ENCODE peak calls at places on chromosomes 6 and 20, in ten cellular contexts. U, A, R, Y, B, V, S, H, X and C are unnamed samples.

GRCh38 chr6:143074101-143074500 is 13.4 kb downstream of the AIG1 start:
- DNase-seq in S (no peak), U (no peak), R (no peak), B (no peak), H (no peak), X (no peak), A (no peak), Y (no peak), V (no peak), C (no peak)

GRCh38 chr6:87628881-87629280 is 38.9 kb downstream of the ORC3 start:
- DNase-seq in V (no peak), A (no peak), B (no peak), S (no peak), H (no peak), U (no peak), Y (no peak), X (no peak), R (no peak), C (no peak)

GRCh38 chr20:57996465-57996864 is 232.0 kb downstream of the ANKRD60 start:
- DNase-seq in B (no peak), V (no peak), R (no peak), X (no peak), Y (no peak), H (no peak), A (no peak), U (no peak), S (no peak), C (no peak)

GRCh38 chr6:3707751-3708412 is 43.6 kb downstream of the PXDC1 start:
- DNase-seq in R (no peak), Y (no peak), A (no peak), X (no peak), V (no peak), H (no peak), U (no peak), S (no peak), B (no peak), C (no peak)

GRCh38 chr6:38612386-38612965 is 27.3 kb downstream of the BTBD9 start:
- DNase-seq in B (no peak), R (no peak), U (no peak), H (no peak), Y (no peak), X (no peak), V (no peak), A (no peak), S (no peak), C (no peak)

GRCh38 chr6:20642441-20642840 is 108.2 kb downstream of the CDKAL1 start:
- DNase-seq in S (no peak), Y (no peak), V (no peak), U (no peak), B (no peak), R (no peak), A (no peak), H (no peak), X (no peak), C (no peak)

GRCh38 chr6:52545050-52545843 is 31.6 kb downstream of the TRAM2 start:
- DNase-seq in S (no peak), Y (no peak), H (no peak), V (no peak), U (no peak), B (no peak), R (no peak), X (no peak), A (no peak), C (no peak)

GRCh38 chr6:1481326-1481725 is 92.0 kb downstream of the FOXF2 start:
- DNase-seq in B (no peak), R (no peak), Y (no peak), S (no peak), U (no peak), H (no peak), X (no peak), A (no peak), V (peak), C (no peak)

GRCh38 chr6:124372076-124372475 is 568.4 kb downstream of the NKAIN2 start:
- DNase-seq in U (no peak), X (no peak), V (no peak), B (no peak), A (no peak), Y (no peak), H (no peak), R (no peak), S (no peak), C (no peak)

GRCh38 chr6:166751051-166751595 is 124.1 kb upstream of the RPS6KA2 start:
- DNase-seq in X (no peak), V (no peak), S (no peak), R (peak), Y (no peak), A (peak), U (no peak), B (no peak), H (no peak), C (no peak)

GRCh38 chr20:33681728-33682353 is 4.3 kb downstream of the E2F1 start:
- DNase-seq in S (no peak), R (no peak), Y (no peak), U (no peak), B (no peak), X (no peak), V (no peak), H (no peak), A (peak), C (no peak)

GRCh38 chr6:114342826-114343781 is at the start of gene HS3ST5:
- DNase-seq in B (no peak), A (peak), H (no peak), S (no peak), X (peak), V (peak), U (no peak), Y (no peak), R (no peak), C (no peak)

GRCh38 chr6:166757226-166758135 is 130.4 kb upstream of the RPS6KA2 start:
- DNase-seq in R (peak), S (no peak), X (no peak), A (no peak), B (no peak), U (no peak), V (peak), Y (no peak), H (no peak), C (no peak)

GRCh38 chr6:27188206-27188884 is 59.2 kb upstream of the PRSS16 start:
- DNase-seq in A (no peak), V (peak), B (peak), H (peak), Y (no peak), R (peak), S (peak), X (peak), U (no peak), C (peak)

GRCh38 chr6:30981942-30982772 is 1.4 kb upstream of the MUC21 start:
- DNase-seq in A (no peak), R (no peak), V (no peak), U (no peak), S (no peak), X (no peak), Y (no peak), H (no peak), B (peak), C (no peak)

GRCh38 chr6:55678330-55679224 is 99.6 kb upstream of the HMGCLL1 start:
- DNase-seq in Y (no peak), H (no peak), V (no peak), B (no peak), S (no peak), A (no peak), R (no peak), X (no peak), U (no peak), C (no peak)

GRCh38 chr6:37454420-37455125 is 21.6 kb downstream of the CMTR1 start:
- DNase-seq in U (no peak), R (no peak), V (no peak), A (no peak), X (no peak), Y (no peak), H (no peak), S (no peak), B (no peak), C (no peak)

GRCh38 chr6:108029226-108029921 is 45.2 kb downstream of the OSTM1 start:
- DNase-seq in B (no peak), H (no peak), U (no peak), A (no peak), Y (no peak), X (peak), R (no peak), V (no peak), S (no peak), C (no peak)

GRCh38 chr6:39791850-39792500 is at the start of gene DAAM2:
- DNase-seq in U (no peak), Y (no peak), B (peak), R (no peak), H (no peak), S (no peak), A (peak), X (peak), V (no peak), C (no peak)

GRCh38 chr6:34969662-34970265 is 80.7 kb downstream of the ANKS1A start:
- DNase-seq in U (no peak), R (no peak), V (peak), S (no peak), B (no peak), X (no peak), H (no peak), Y (no peak), A (no peak), C (no peak)

GRCh38 chr6:38796006-38796405 is 80.9 kb downstream of the DNAH8 start:
- DNase-seq in X (no peak), H (no peak), B (no peak), Y (no peak), A (no peak), R (no peak), S (no peak), V (no peak), U (no peak), C (no peak)

GRCh38 chr6:47034919-47035318 is 7.2 kb downstream of the ADGRF1 start:
- DNase-seq in X (no peak), Y (no peak), B (peak), U (no peak), S (no peak), R (no peak), A (no peak), V (peak), H (no peak), C (no peak)